ENCODE peak calls at places on chromosomes 4 and X, in nine cellular contexts. S is caudate nucleus; L is AG04450; O is kidney; J is hepatocyte; F is tibial artery; Z is H1; M is effector memory CD4-positive, alpha-beta T cell; N is Peyer's patch. H is an unnamed sample.

GRCh38 chrX:115533485-115533884 is 27.5 kb upstream of the PLS3 start:
- DNase-seq in J (peak), O (no peak), F (no peak), N (no peak), Z (no peak), S (no peak), L (peak), M (no peak), H (peak)

GRCh38 chrX:48956728-48957414 is 536 bp downstream of the OTUD5 start:
- DNase-seq in O (peak), Z (no peak), J (peak), F (no peak), N (peak), S (no peak), M (peak), L (no peak), H (peak)

GRCh38 chr4:98470831-98471230 is 187.6 kb downstream of the TSPAN5 start:
- DNase-seq in O (no peak), N (no peak), J (no peak), F (no peak), M (no peak), Z (no peak), L (no peak), S (no peak), H (no peak)

GRCh38 chrX:38215141-38215540 is 5.5 kb downstream of the SRPX start:
- DNase-seq in F (no peak), S (no peak), Z (no peak), J (no peak), M (no peak), L (no peak), O (no peak), N (no peak), H (peak)

GRCh38 chr4:46930866-46931265 is 21.8 kb upstream of the COX7B2 start:
- DNase-seq in N (no peak), J (no peak), M (no peak), F (no peak), L (no peak), Z (no peak), O (no peak), S (no peak), H (no peak)

GRCh38 chr4:84814100-84814750 is 152.3 kb downstream of the WDFY3 start:
- DNase-seq in F (peak), J (peak), N (no peak), M (no peak), S (no peak), L (peak), O (no peak), Z (no peak), H (peak)

GRCh38 chrX:100622989-100623388 is 13.6 kb downstream of the TSPAN6 start:
- DNase-seq in F (no peak), S (no peak), L (no peak), M (no peak), O (no peak), J (no peak), Z (no peak), N (no peak), H (no peak)

GRCh38 chrX:123424546-123424945 is 240.5 kb downstream of the GRIA3 start:
- DNase-seq in F (no peak), M (no peak), S (no peak), J (no peak), O (no peak), N (no peak), Z (no peak), L (no peak), H (peak)

GRCh38 chr4:1990348-1990645 is 18.5 kb downstream of the NELFA start:
- DNase-seq in O (no peak), F (no peak), S (no peak), N (no peak), Z (no peak), J (no peak), L (no peak), M (no peak), H (no peak)

GRCh38 chrX:84221181-84221580 is 33.2 kb upstream of the RPS6KA6 start:
- DNase-seq in O (no peak), J (no peak), S (no peak), L (no peak), N (no peak), M (no peak), Z (no peak), F (no peak), H (no peak)

GRCh38 chrX:63919081-63919480 is 134.1 kb upstream of the ARHGEF9 start:
- DNase-seq in O (no peak), S (no peak), M (no peak), N (no peak), L (no peak), F (no peak), J (no peak), Z (no peak), H (no peak)

GRCh38 chr4:48902266-48902665 is 4.3 kb downstream of the OCIAD2 start:
- DNase-seq in J (no peak), F (no peak), Z (no peak), S (no peak), O (no peak), L (no peak), N (no peak), M (no peak), H (no peak)

GRCh38 chr4:147901388-147901787 is 169.5 kb downstream of the ARHGAP10 start:
- DNase-seq in M (no peak), L (no peak), J (no peak), S (no peak), N (no peak), F (no peak), O (no peak), Z (no peak), H (no peak)

GRCh38 chr4:187444061-187444460 is 551.5 kb upstream of the ZFP42 start:
- DNase-seq in J (no peak), N (no peak), F (no peak), L (no peak), Z (no peak), S (no peak), O (no peak), M (no peak), H (no peak)

GRCh38 chr4:151653548-151653918 is 107.3 kb downstream of the GATB start:
- DNase-seq in M (no peak), N (no peak), J (no peak), S (no peak), O (no peak), F (no peak), Z (no peak), L (no peak), H (no peak)

GRCh38 chr4:122747883-122748282 is 15.4 kb downstream of the BBS12 start:
- DNase-seq in J (no peak), M (no peak), Z (no peak), N (no peak), F (no peak), O (no peak), S (no peak), L (no peak), H (no peak)

GRCh38 chr4:4753643-4754042 is 105.8 kb upstream of the MSX1 start:
- DNase-seq in O (no peak), L (no peak), S (no peak), N (no peak), J (no peak), M (no peak), F (no peak), Z (no peak), H (no peak)

GRCh38 chr4:80197132-80197573 is at the start of gene PRDM8:
- DNase-seq in L (no peak), O (peak), Z (no peak), N (no peak), J (no peak), M (no peak), S (peak), F (no peak), H (no peak)

GRCh38 chr4:11724731-11725130 is 296.0 kb upstream of the HS3ST1 start:
- DNase-seq in Z (no peak), J (no peak), L (no peak), F (no peak), O (no peak), S (no peak), N (no peak), M (no peak), H (peak)

GRCh38 chrX:97308161-97308560 is 424.5 kb downstream of the RPA4 start:
- DNase-seq in L (no peak), N (no peak), Z (no peak), F (no peak), M (no peak), S (no peak), J (no peak), O (no peak), H (peak)

GRCh38 chrX:97306771-97307470 is 423.2 kb downstream of the RPA4 start:
- DNase-seq in O (no peak), Z (no peak), L (no peak), S (no peak), N (no peak), F (no peak), J (no peak), M (no peak), H (no peak)

GRCh38 chrX:97310373-97310772 is 426.7 kb downstream of the RPA4 start:
- DNase-seq in J (no peak), F (no peak), N (no peak), O (no peak), Z (peak), M (no peak), S (no peak), L (no peak), H (peak)

GRCh38 chrX:97311066-97311778 is 427.5 kb downstream of the RPA4 start:
- DNase-seq in F (no peak), L (no peak), Z (no peak), M (no peak), N (no peak), J (no peak), S (no peak), O (no peak), H (no peak)

GRCh38 chrX:97309717-97310116 is 426.0 kb downstream of the RPA4 start:
- DNase-seq in M (no peak), S (no peak), Z (no peak), L (no peak), O (no peak), F (no peak), J (no peak), N (no peak), H (no peak)
- H3K27ac ChIP-seq in M (no peak), S (no peak), Z (peak), L (no peak), O (no peak), F (no peak), J (peak), N (no peak), H (peak)

GRCh38 chr4:132502096-132502552 is 647.0 kb upstream of the PCDH10 start:
- DNase-seq in O (no peak), Z (no peak), J (no peak), F (no peak), N (no peak), S (no peak), L (no peak), M (no peak), H (no peak)

GRCh38 chr4:132506568-132506967 is 642.5 kb upstream of the PCDH10 start:
- DNase-seq in Z (no peak), L (no peak), N (no peak), F (no peak), O (no peak), M (no peak), S (no peak), J (no peak), H (no peak)

DNA sequence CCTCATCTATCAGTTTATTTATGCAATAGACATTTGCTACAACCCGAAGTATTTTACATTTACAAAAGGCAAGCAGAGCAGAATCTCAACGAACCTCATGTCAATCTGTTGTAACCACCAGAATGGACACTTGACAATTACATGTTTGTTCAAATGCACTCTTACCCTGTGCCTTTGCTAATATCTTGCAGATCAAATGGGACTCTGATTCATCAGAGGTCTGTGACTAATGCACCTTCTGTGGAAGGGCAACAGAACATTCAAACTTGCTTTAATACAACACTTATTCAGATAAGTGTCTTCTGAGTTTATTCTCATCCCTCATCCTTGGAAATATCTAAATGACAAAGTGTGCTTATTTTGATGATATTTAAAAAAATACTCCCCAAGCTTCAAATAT is 644.7 kb upstream of the PCDH10 start:
- DNase-seq in F (no peak), M (no peak), J (no peak), Z (no peak), O (no peak), S (no peak), N (no peak), L (no peak), H (no peak)
- H3K27ac ChIP-seq in F (no peak), M (no peak), J (no peak), Z (no peak), O (no peak), S (no peak), N (no peak), L (no peak), H (no peak)

GRCh38 chr4:109902559-109903251 is 10.0 kb upstream of the EGF start:
- DNase-seq in S (no peak), N (no peak), M (no peak), Z (no peak), O (no peak), J (no peak), F (no peak), L (no peak), H (no peak)
- H3K27ac ChIP-seq in S (no peak), N (no peak), M (no peak), Z (no peak), O (no peak), J (no peak), F (no peak), L (no peak), H (no peak)

DNA sequence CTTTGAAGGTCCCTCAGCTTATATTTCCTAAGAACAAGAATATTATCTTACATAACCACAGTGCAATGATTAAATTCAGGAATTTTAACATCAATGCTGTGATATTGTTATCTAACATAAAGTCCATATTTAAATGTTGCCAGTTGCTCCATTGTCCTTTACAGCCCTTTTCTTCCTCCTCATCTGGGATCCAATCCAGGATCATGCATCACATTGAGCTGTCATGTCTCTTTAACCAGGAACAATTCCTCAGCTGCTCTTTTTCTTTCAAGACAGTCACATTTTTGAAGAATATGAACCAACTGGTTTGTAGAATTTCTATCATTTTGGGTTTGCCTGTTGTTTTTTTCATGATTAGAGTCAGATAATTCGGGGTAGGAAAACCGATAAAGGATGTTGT is 12.0 kb downstream of the TMSB4X start:
- DNase-seq in J (no peak), Z (no peak), L (no peak), M (no peak), F (no peak), S (no peak), O (no peak), N (no peak), H (no peak)
- H3K27ac ChIP-seq in J (peak), Z (no peak), L (no peak), M (no peak), F (no peak), S (no peak), O (no peak), N (no peak), H (no peak)

GRCh38 chr4:119040261-119040660 is 95.4 kb upstream of the MYOZ2 start:
- DNase-seq in F (no peak), M (no peak), O (no peak), J (no peak), L (no peak), N (no peak), Z (no peak), S (no peak), H (no peak)
- H3K27ac ChIP-seq in F (peak), M (no peak), O (no peak), J (peak), L (peak), N (no peak), Z (no peak), S (peak), H (peak)

GRCh38 chr4:40629401-40630334 is at the start of gene RBM47:
- DNase-seq in O (peak), S (peak), F (peak), M (no peak), Z (peak), L (no peak), N (peak), J (peak), H (peak)
- H3K27ac ChIP-seq in O (peak), S (no peak), F (peak), M (no peak), Z (peak), L (no peak), N (peak), J (peak), H (no peak)

DNA sequence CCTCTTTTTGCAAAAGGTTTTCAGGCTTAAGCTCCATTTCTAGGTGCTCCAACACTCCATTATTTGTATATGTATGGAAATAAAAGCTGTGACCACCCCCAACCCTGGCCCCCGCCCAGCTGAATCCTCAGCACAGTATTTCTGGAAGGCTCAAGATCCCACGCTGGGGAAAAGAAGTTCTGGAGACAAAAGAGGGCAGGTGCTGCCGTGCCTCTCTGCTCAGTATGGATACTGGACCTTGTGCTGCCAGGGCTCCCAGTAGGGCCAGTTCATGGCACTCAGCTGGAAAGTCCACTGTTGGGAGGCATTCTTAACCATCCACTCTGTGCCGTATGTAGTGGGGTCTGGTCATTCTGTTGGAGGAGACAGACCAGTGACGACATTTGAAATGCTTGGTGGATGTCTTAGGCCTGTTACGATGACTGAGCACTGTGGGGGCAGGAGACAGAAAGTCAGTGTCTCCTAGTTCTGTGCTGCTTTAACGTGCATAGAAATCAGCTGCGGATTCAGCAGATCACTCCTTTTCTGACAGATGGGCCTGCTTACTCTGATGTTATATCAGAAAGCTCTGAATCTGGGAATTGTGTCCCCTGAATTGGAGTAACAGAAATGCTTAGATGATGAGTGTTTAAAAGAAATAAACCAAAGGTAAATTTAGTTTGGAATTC is 48.4 kb upstream of the MSANTD1 start:
- DNase-seq in S (peak), Z (no peak), M (no peak), J (no peak), L (no peak), F (no peak), O (no peak), N (no peak), H (no peak)
- H3K27ac ChIP-seq in S (no peak), Z (no peak), M (no peak), J (no peak), L (no peak), F (no peak), O (no peak), N (no peak), H (no peak)

GRCh38 chr4:150115851-150116250 is 37.6 kb downstream of the DCLK2 start:
- DNase-seq in N (no peak), M (no peak), F (no peak), J (no peak), L (no peak), Z (no peak), S (no peak), O (no peak), H (no peak)

GRCh38 chr4:150117629-150118028 is 39.4 kb downstream of the DCLK2 start:
- DNase-seq in J (no peak), N (no peak), O (no peak), S (no peak), Z (no peak), L (no peak), F (no peak), M (no peak), H (no peak)

GRCh38 chr4:150119492-150119891 is 41.2 kb downstream of the DCLK2 start:
- DNase-seq in J (peak), O (no peak), N (no peak), M (no peak), F (no peak), Z (no peak), L (no peak), S (no peak), H (peak)

GRCh38 chr4:150116506-150116905 is 38.3 kb downstream of the DCLK2 start:
- DNase-seq in O (no peak), L (no peak), M (no peak), F (no peak), S (no peak), J (no peak), Z (no peak), N (no peak), H (no peak)

DNA sequence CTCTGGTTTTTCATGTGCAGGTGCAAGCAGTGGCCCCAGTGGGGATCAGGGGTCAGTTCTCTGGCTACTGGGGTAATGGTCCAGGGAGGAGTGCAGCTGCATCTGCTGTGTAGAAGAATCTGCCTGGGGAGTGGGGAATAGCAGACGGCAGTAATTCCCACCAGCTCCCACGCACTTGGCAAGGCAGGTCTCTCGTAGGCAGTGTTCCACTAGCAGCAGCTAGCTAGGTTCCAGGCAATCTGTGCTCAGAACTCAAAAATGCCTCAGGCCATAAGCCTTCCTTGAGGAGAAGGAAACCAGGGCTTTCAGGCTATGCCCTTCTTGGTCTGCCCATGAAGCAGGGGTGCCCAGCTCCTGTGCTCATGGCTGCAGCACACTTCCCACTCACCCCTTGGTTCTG is 38.8 kb downstream of the DCLK2 start:
- DNase-seq in O (no peak), N (no peak), Z (no peak), S (no peak), M (no peak), J (no peak), F (no peak), L (no peak), H (no peak)
- H3K27ac ChIP-seq in O (no peak), N (no peak), Z (no peak), S (peak), M (no peak), J (no peak), F (peak), L (no peak), H (no peak)

H was measured in cardiac muscle cell.